ENCODE peak calls at places on chromosomes 3 and 15, in seven cellular contexts. N, T, H, Z, L, P and U are unnamed samples.
A peak's percentile ranks its signal among the peaks of the same experiment; 100 is the strongest.

GRCh38 chr3:99929409-99930139 is 111.9 kb downstream of the CMSS1 start:
- DNase-seq in H (peak; percentile 59), P (no peak), T (no peak), N (no peak), Z (no peak), L (no peak), U (no peak)

GRCh38 chr3:127671523-127672428 is 976 bp upstream of the ABTB1 start:
- DNase-seq in T (no peak), H (no peak), Z (no peak), N (peak; percentile 61), L (peak; percentile 17), P (no peak), U (no peak)

GRCh38 chr15:71120428-71120944 is 5.2 kb downstream of the THSD4 start:
- DNase-seq in H (no peak), T (no peak), Z (no peak), P (no peak), N (no peak), L (no peak), U (no peak)

GRCh38 chr3:14633819-14634424 is 17.6 kb upstream of the CCDC174 start:
- DNase-seq in N (peak; percentile 59), T (peak; percentile 83), P (peak; percentile 53), Z (peak; percentile 17), L (peak; percentile 74), H (peak; percentile 49), U (peak; percentile 67)

GRCh38 chr3:150062492-150062891 is 91.8 kb upstream of the PFN2 start:
- DNase-seq in L (no peak), T (no peak), Z (no peak), N (no peak), H (peak; percentile 81), P (no peak), U (no peak)

GRCh38 chr15:75727031-75727531 is 14.4 kb upstream of the CSPG4 start:
- DNase-seq in L (no peak), P (no peak), N (no peak), H (no peak), Z (no peak), T (no peak), U (no peak)

GRCh38 chr15:74307827-74308642 is 59.4 kb downstream of the CYP11A1 start:
- DNase-seq in L (peak; percentile 48), Z (no peak), P (peak; percentile 33), T (peak; percentile 61), N (peak; percentile 87), H (peak; percentile 52), U (peak; percentile 49)

GRCh38 chr3:167166594-167167253 is 213.4 kb downstream of the ZBBX start:
- DNase-seq in P (no peak), H (no peak), Z (no peak), L (no peak), T (no peak), N (no peak), U (no peak)

GRCh38 chr3:38454179-38454883 is 641 bp downstream of the ACVR2B start:
- DNase-seq in Z (no peak), T (peak; percentile 29), P (no peak), L (peak; percentile 77), N (peak; percentile 68), H (peak; percentile 13), U (no peak)

GRCh38 chr3:196082471-196082971 is 631 bp upstream of the TFRC start:
- DNase-seq in T (no peak), P (peak; percentile 10), H (peak; percentile 7), L (peak; percentile 34), Z (no peak), N (peak; percentile 35), U (no peak)

GRCh38 chr15:42549052-42549491 is 434 bp downstream of the HAUS2 start:
- DNase-seq in P (peak; percentile 12), Z (no peak), T (peak; percentile 35), L (peak; percentile 57), H (peak; percentile 12), N (peak; percentile 73), U (no peak)

GRCh38 chr3:72133329-72134011 is 348.5 kb upstream of the PROK2 start:
- DNase-seq in Z (no peak), L (peak; percentile 29), N (no peak), T (no peak), P (peak; percentile 15), H (no peak), U (no peak)

GRCh38 chr15:59814409-59814808 is 125.3 kb upstream of the BNIP2 start:
- DNase-seq in L (no peak), P (no peak), T (no peak), Z (no peak), H (no peak), N (no peak), U (no peak)

GRCh38 chr15:40339621-40339945 is 1.2 kb downstream of the CCDC9B start:
- DNase-seq in T (peak; percentile 14), N (peak; percentile 66), Z (no peak), H (no peak), L (no peak), P (no peak), U (no peak)

GRCh38 chr3:167091186-167091585 is 288.9 kb downstream of the ZBBX start:
- DNase-seq in Z (no peak), L (no peak), H (no peak), T (no peak), P (no peak), N (no peak), U (no peak)

GRCh38 chr3:55873523-55874254 is 386.6 kb upstream of the WNT5A start:
- DNase-seq in Z (no peak), N (no peak), P (peak; percentile 4), T (peak; percentile 76), H (peak; percentile 74), L (no peak), U (no peak)

GRCh38 chr15:69080958-69081248 is 66.4 kb downstream of the NOX5 start:
- DNase-seq in P (no peak), H (no peak), N (no peak), Z (no peak), T (no peak), L (no peak), U (no peak)

GRCh38 chr3:84110787-84111186 is 848.0 kb upstream of the CADM2 start:
- DNase-seq in Z (no peak), P (no peak), N (no peak), H (no peak), L (no peak), T (no peak), U (no peak)

GRCh38 chr3:84109911-84110310 is 848.9 kb upstream of the CADM2 start:
- DNase-seq in P (no peak), N (no peak), T (no peak), Z (no peak), L (no peak), H (no peak), U (no peak)

GRCh38 chr3:84108442-84108971 is 850.3 kb upstream of the CADM2 start:
- DNase-seq in T (peak; percentile 57), L (no peak), N (no peak), H (peak; percentile 77), Z (no peak), P (peak; percentile 30), U (no peak)
- TF ChIP-seq RAD21 in T (no peak), L (no peak), N (no peak), H (no peak), Z (no peak), P (no peak), U (no peak)

DNA sequence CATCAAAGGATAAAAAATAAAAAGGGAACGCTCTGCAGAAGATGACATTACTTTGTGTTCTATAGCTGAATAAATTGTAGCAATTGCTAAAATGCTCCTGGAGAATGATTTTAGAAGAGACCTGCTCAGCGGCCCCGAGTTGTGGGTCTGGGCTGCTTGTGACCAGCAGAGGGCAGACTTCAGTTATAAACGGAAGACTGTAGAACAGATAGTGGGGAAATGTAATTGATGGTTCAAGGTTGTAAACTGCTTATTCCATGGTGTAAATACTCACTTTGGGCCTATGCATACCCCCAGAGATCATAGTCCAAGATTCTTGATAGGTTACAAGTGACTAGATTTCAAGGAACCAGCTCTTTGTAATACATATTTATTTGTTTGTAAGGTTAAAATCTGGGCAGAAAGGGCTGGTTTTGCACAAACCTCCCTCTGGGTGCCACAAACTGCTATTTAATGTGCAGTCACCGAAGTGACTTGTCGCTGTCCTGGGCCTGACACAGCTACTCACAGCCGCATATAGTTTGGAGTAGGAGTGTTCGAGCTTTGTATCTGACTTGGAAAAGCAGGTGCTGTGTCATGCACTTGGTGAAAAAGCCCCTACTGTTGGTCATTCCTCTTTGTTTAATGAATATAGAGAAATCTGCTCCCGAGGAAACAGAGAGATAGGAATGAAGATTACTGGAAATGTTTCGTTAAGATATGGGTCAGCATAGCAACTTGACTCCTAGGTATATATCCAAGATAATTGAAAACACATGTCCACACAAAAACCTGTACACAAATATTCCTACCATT is 34.7 kb upstream of the NDUFB4 start:
- DNase-seq in N (peak; percentile 65), H (peak; percentile 73), Z (no peak), L (peak; percentile 29), P (peak; percentile 35), T (peak; percentile 71), U (peak; percentile 56)
- TF ChIP-seq RAD21 in N (peak; percentile 92), H (peak; percentile 86), Z (peak; percentile 93), L (peak; percentile 81), P (no peak), T (peak; percentile 89), U (peak; percentile 88)

GRCh38 chr3:155185623-155186022 is 105.5 kb downstream of the MME start:
- DNase-seq in P (no peak), T (no peak), Z (no peak), N (no peak), H (peak; percentile 75), L (no peak), U (no peak)
- TF ChIP-seq RAD21 in P (no peak), T (no peak), Z (no peak), N (no peak), H (no peak), L (no peak), U (no peak)

GRCh38 chr15:29926083-29926388 is 103.8 kb upstream of the TJP1 start:
- DNase-seq in Z (no peak), L (no peak), P (no peak), N (no peak), H (no peak), T (no peak), U (no peak)

GRCh38 chr15:29925227-29926082 is 103.2 kb upstream of the TJP1 start:
- DNase-seq in L (peak; percentile 72), N (peak; percentile 79), Z (no peak), H (peak; percentile 80), T (peak; percentile 92), P (peak; percentile 57), U (peak; percentile 71)

GRCh38 chr15:29922191-29922590 is 99.9 kb upstream of the TJP1 start:
- DNase-seq in P (no peak), Z (no peak), L (no peak), H (no peak), N (no peak), T (no peak), U (no peak)

GRCh38 chr15:29921130-29921601 is 98.9 kb upstream of the TJP1 start:
- DNase-seq in L (no peak), H (no peak), P (peak; percentile 18), N (no peak), Z (no peak), T (peak; percentile 78), U (peak; percentile 59)

DNA sequence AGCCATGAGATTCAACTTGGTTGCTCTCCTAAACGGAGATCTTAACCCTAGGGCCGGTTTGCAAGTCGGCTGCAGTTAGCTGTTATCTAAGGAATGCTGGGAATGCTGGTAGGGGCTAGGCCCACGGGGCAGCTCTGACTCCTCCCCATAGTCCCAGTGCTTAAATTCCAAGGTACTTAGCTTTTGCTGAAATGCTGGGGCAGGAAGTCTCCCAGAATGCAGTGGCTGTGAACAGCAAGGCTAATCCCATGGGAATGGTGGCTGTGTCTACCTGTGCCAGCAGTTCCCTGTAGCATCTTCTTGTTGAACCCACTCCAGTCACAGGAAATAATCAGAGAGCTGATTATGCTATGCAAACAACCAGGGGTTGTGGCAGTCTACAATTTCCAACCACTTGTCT is 102.5 kb upstream of the TJP1 start:
- DNase-seq in P (peak; percentile 60), T (peak; percentile 90), H (peak; percentile 83), N (no peak), L (no peak), Z (no peak), U (no peak)
- TF ChIP-seq RAD21 in P (no peak), T (peak; percentile 30), H (no peak), N (no peak), L (no peak), Z (no peak), U (no peak)

GRCh38 chr3:109396811-109397210 is 59.5 kb upstream of the DPPA4 start:
- DNase-seq in H (no peak), N (no peak), L (no peak), P (no peak), T (no peak), Z (no peak), U (no peak)
- TF ChIP-seq RAD21 in H (no peak), N (no peak), L (no peak), P (no peak), T (no peak), Z (no peak), U (no peak)